ENCODE peak calls at places on chromosomes 2 and 18, in seven cellular contexts. Y, B, M, D, Q, S and U are unnamed samples.

GRCh38 chr2:227759411-227760113 is 13.9 kb downstream of the SCYGR8 start:
- DNase-seq in B (no peak), Y (no peak), Q (no peak), S (no peak), D (no peak), M (no peak), U (no peak)

GRCh38 chr2:158664987-158665386 is 130.1 kb upstream of the DAPL1 start:
- DNase-seq in D (no peak), B (no peak), M (no peak), Y (no peak), S (no peak), Q (no peak), U (no peak)

GRCh38 chr2:96800762-96801463 is 15.2 kb upstream of the CNNM3 start:
- DNase-seq in Y (peak), S (peak), D (peak), Q (peak), B (peak), M (peak), U (peak)

GRCh38 chr2:108271691-108272253 is 16.9 kb upstream of the SULT1C2 start:
- DNase-seq in M (no peak), Q (no peak), D (peak), S (no peak), Y (no peak), B (no peak), U (no peak)

GRCh38 chr2:25204190-25204838 is 35.9 kb upstream of the POMC start:
- DNase-seq in M (no peak), S (peak), Q (peak), Y (no peak), D (no peak), B (no peak), U (no peak)

GRCh38 chr2:239194731-239195317 is 206.0 kb downstream of the HDAC4 start:
- DNase-seq in S (no peak), D (no peak), Q (no peak), B (peak), M (no peak), Y (no peak), U (no peak)

GRCh38 chr2:72033636-72034035 is 114.0 kb downstream of the CYP26B1 start:
- DNase-seq in D (no peak), B (no peak), S (no peak), Y (no peak), Q (no peak), M (no peak), U (no peak)

GRCh38 chr18:49013961-49014604 is 63.3 kb upstream of the SMAD7 start:
- DNase-seq in Q (no peak), D (no peak), B (peak), S (no peak), M (no peak), Y (no peak), U (no peak)

GRCh38 chr2:85549826-85550225 is 10.9 kb downstream of the MAT2A start:
- DNase-seq in M (no peak), D (peak), S (no peak), B (peak), Q (no peak), Y (no peak), U (no peak)